ENCODE peak calls at places on chromosomes 1 and 21, in seven cellular contexts. Q is H9, F is mesenchymal stem cell, W is neuronal stem cell, A is IMR-90, V is H1, N is trophoblast cell. S is an unnamed sample.

GRCh38 chr1:79353224-79353623 is 346.7 kb upstream of the ADGRL4 start:
- DNase-seq in Q (no peak), F (peak), W (no peak), A (peak), V (no peak), N (peak), S (peak)

GRCh38 chr1:222950892-222951291 is 136.1 kb downstream of the DISP1 start:
- DNase-seq in Q (no peak), F (no peak), W (no peak), A (no peak), V (no peak), N (no peak), S (no peak)

GRCh38 chr1:152519876-152520275 is 5.6 kb downstream of the CRCT1 start:
- DNase-seq in Q (no peak), F (no peak), W (no peak), A (no peak), V (no peak), N (no peak), S (no peak)

GRCh38 chr1:27365372-27366112 is 1.2 kb downstream of the MAP3K6 start:
- DNase-seq in Q (peak), F (peak), W (peak), A (peak), V (no peak), N (peak), S (peak)

GRCh38 chr1:7929637-7930036 is 11.0 kb downstream of the TNFRSF9 start:
- DNase-seq in Q (no peak), F (no peak), W (no peak), A (no peak), V (no peak), N (no peak), S (no peak)

GRCh38 chr1:93798301-93798700 is 80.7 kb downstream of the DNTTIP2 start:
- DNase-seq in Q (no peak), F (no peak), W (no peak), A (peak), V (no peak), N (no peak), S (no peak)

GRCh38 chr21:38984568-38984967 is 178.8 kb downstream of the ETS2 start:
- DNase-seq in Q (no peak), F (no peak), W (no peak), A (no peak), V (no peak), N (no peak), S (no peak)

GRCh38 chr1:188096521-188096920 is 1267.8 kb downstream of the PLA2G4A start:
- DNase-seq in Q (no peak), F (no peak), W (no peak), A (no peak), V (no peak), N (no peak), S (no peak)

GRCh38 chr1:58035523-58035922 is 511.0 kb downstream of the OMA1 start:
- DNase-seq in Q (peak), F (no peak), W (no peak), A (no peak), V (no peak), N (peak), S (peak)

GRCh38 chr1:236509647-236510401 is 14.0 kb upstream of the LGALS8 start:
- DNase-seq in Q (no peak), F (no peak), W (no peak), A (no peak), V (no peak), N (no peak), S (peak)

GRCh38 chr1:17998889-17999288 is 108.7 kb upstream of the IGSF21 start:
- DNase-seq in Q (no peak), F (no peak), W (no peak), A (peak), V (no peak), N (peak), S (no peak)

GRCh38 chr1:14891991-14892390 is 261.6 kb upstream of the TMEM51 start:
- DNase-seq in Q (no peak), F (no peak), W (no peak), A (no peak), V (no peak), N (peak), S (no peak)

GRCh38 chr1:93083979-93084378 is 4.9 kb downstream of the MTF2 start:
- DNase-seq in Q (no peak), F (no peak), W (no peak), A (no peak), V (no peak), N (no peak), S (no peak)

GRCh38 chr1:205343431-205344009 is 13.2 kb downstream of the KLHDC8A start:
- DNase-seq in Q (peak), F (no peak), W (no peak), A (no peak), V (no peak), N (no peak), S (peak)

GRCh38 chr1:212566522-212567479 is 41.8 kb upstream of the ATF3 start:
- DNase-seq in Q (no peak), F (peak), W (no peak), A (peak), V (no peak), N (peak), S (peak)

GRCh38 chr1:56478734-56479133 is 100.6 kb downstream of the PLPP3 start:
- DNase-seq in Q (no peak), F (no peak), W (no peak), A (no peak), V (no peak), N (no peak), S (no peak)

GRCh38 chr1:54325705-54326461 is 80.3 kb downstream of the SSBP3 start:
- DNase-seq in Q (no peak), F (no peak), W (no peak), A (no peak), V (no peak), N (no peak), S (peak)

GRCh38 chr1:221987860-221988520 is 246.1 kb upstream of the DUSP10 start:
- DNase-seq in Q (no peak), F (peak), W (no peak), A (peak), V (no peak), N (peak), S (peak)

GRCh38 chr1:187092104-187092503 is 263.4 kb downstream of the PLA2G4A start:
- DNase-seq in Q (no peak), F (no peak), W (no peak), A (no peak), V (no peak), N (no peak), S (no peak)

GRCh38 chr1:98104285-98104684 is 183.5 kb upstream of the DPYD start:
- DNase-seq in Q (no peak), F (peak), W (no peak), A (peak), V (no peak), N (no peak), S (no peak)

GRCh38 chr1:153598309-153599172 is 14.4 kb downstream of the S100A16 start:
- DNase-seq in Q (peak), F (peak), W (no peak), A (peak), V (peak), N (no peak), S (peak)

GRCh38 chr1:177849130-177849529 is 120.7 kb downstream of the SEC16B start:
- DNase-seq in Q (no peak), F (no peak), W (no peak), A (peak), V (no peak), N (no peak), S (no peak)

GRCh38 chr1:1216770-1217620 is 3.0 kb upstream of the TNFRSF4 start:
- DNase-seq in Q (no peak), F (no peak), W (no peak), A (no peak), V (no peak), N (no peak), S (no peak)

GRCh38 chr1:236016782-236017400 is 48.0 kb downstream of the NID1 start:
- DNase-seq in Q (no peak), F (peak), W (no peak), A (peak), V (no peak), N (peak), S (no peak)

GRCh38 chr1:17347769-17348592 is 24.0 kb upstream of the PADI6 start:
- DNase-seq in Q (peak), F (peak), W (no peak), A (peak), V (no peak), N (peak), S (no peak)

GRCh38 chr1:21574464-21575151 is 65.4 kb downstream of the ALPL start:
- DNase-seq in Q (peak), F (peak), W (peak), A (no peak), V (peak), N (no peak), S (peak)

GRCh38 chr1:62198781-62199125 is 4.1 kb downstream of the L1TD1 start:
- DNase-seq in Q (no peak), F (no peak), W (no peak), A (no peak), V (no peak), N (peak), S (peak)

GRCh38 chr1:175419684-175420490 is 227.3 kb upstream of the KIAA0040 start:
- DNase-seq in Q (no peak), F (no peak), W (no peak), A (no peak), V (no peak), N (peak), S (no peak)

GRCh38 chr21:38221594-38221993 is 35.2 kb upstream of the KCNJ15 start:
- DNase-seq in Q (no peak), F (no peak), W (no peak), A (no peak), V (no peak), N (no peak), S (no peak)

GRCh38 chr1:119808491-119808890 is 2.8 kb downstream of the REG4 start:
- DNase-seq in Q (no peak), F (no peak), W (no peak), A (peak), V (no peak), N (no peak), S (no peak)

GRCh38 chr1:110187139-110187890 is 22.8 kb upstream of the KCNC4 start:
- DNase-seq in Q (no peak), F (no peak), W (no peak), A (no peak), V (no peak), N (peak), S (no peak)

GRCh38 chr1:9061949-9062555 is 7.4 kb downstream of the SLC2A5 start:
- DNase-seq in Q (no peak), F (no peak), W (no peak), A (no peak), V (no peak), N (no peak), S (no peak)

GRCh38 chr1:152645146-152645545 is 18.0 kb upstream of the LCE2D start:
- DNase-seq in Q (no peak), F (no peak), W (no peak), A (no peak), V (no peak), N (no peak), S (no peak)

GRCh38 chr1:151059342-151060240 is at the start of gene CDC42SE1:
- DNase-seq in Q (peak), F (peak), W (peak), A (peak), V (no peak), N (peak), S (peak)

GRCh38 chr1:1630191-1630964 is 1.6 kb upstream of the MMP23B start:
- DNase-seq in Q (peak), F (peak), W (no peak), A (no peak), V (peak), N (peak), S (peak)

DNA sequence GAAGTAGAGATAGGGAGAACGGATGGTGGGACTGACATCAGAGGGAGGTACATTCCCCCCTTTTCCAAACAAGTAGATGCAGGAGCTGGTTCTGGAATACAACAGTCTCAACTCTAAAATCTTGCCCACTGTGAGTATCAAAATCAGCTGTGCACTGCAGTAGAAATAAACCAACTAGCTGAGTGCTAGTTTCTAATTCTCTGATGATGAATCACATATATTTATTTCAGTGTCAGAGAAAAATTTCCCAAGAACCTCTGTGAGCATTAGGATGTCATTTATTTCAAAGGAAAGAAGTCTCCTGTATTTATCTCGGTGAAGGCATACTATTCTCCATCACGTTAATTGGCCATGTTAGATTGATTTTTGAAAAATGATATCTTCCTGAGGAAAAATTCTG is 67.1 kb downstream of the LHX9 start:
- DNase-seq in Q (no peak), F (no peak), W (no peak), A (peak), V (no peak), N (no peak), S (no peak)
- H4K8ac ChIP-seq in Q (no peak), F (no peak), W (no peak), A (no peak), V (no peak), N (no peak), S (no peak)

DNA sequence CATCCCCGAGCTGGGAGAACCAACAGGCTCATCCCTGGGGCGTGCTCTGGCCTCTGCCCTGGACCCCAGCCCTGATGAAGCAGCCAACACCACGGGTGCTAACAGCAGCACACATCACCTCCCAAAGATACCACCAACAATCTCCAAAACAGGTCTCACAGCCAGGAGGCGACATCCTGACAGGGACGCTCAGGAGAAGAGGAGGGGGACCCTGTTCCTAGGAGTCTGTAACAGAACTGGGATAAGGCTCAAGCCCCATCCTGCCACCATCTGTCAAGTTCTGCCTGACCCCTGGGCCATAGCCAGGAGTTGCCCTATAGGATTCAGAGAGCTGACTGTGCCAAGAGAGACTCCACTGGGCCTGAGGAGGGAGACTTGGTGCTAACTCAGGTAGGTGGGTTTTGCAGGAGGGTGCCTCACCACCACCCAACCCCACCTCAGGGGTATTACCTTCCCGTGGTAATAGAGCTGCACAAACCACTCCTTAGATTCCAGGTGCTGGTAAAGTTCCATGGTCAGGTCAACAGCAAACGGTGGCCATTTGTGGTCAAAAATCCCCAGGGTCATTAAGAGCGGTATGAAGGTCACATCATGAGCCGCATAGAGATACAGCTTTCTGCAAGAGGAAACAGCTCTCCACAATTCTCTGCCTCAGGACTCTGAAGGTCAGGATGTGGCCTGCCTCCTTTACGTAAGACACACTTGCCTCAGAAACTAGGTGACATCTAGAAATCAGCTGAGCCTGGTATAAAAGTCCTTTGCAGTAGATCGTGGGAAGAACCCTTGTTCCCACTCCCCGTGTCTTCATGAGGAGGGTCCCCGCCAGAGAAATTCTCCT is 22.3 kb downstream of the ACP6 start:
- DNase-seq in Q (no peak), F (no peak), W (no peak), A (no peak), V (no peak), N (no peak), S (no peak)
- H3K18ac ChIP-seq in Q (no peak), F (no peak), W (peak), A (no peak), V (no peak), N (no peak), S (no peak)

GRCh38 chr1:45943185-45943584 is 139.8 kb downstream of the MAST2 start:
- DNase-seq in Q (no peak), F (no peak), W (no peak), A (no peak), V (no peak), N (no peak), S (no peak)

GRCh38 chr1:45942411-45942810 is 139.0 kb downstream of the MAST2 start:
- DNase-seq in Q (no peak), F (no peak), W (no peak), A (no peak), V (no peak), N (no peak), S (no peak)

GRCh38 chr1:45945426-45945825 is 142.0 kb downstream of the MAST2 start:
- DNase-seq in Q (no peak), F (peak), W (no peak), A (peak), V (no peak), N (no peak), S (no peak)
- H4K8ac ChIP-seq in Q (no peak), F (no peak), W (no peak), A (no peak), V (no peak), N (no peak), S (no peak)

GRCh38 chr1:29789221-29789909 is 553.0 kb downstream of the PTPRU start:
- DNase-seq in Q (no peak), F (no peak), W (no peak), A (peak), V (no peak), N (no peak), S (no peak)
- H3K18ac ChIP-seq in Q (no peak), F (no peak), W (peak), A (no peak), V (no peak), N (no peak), S (no peak)

DNA sequence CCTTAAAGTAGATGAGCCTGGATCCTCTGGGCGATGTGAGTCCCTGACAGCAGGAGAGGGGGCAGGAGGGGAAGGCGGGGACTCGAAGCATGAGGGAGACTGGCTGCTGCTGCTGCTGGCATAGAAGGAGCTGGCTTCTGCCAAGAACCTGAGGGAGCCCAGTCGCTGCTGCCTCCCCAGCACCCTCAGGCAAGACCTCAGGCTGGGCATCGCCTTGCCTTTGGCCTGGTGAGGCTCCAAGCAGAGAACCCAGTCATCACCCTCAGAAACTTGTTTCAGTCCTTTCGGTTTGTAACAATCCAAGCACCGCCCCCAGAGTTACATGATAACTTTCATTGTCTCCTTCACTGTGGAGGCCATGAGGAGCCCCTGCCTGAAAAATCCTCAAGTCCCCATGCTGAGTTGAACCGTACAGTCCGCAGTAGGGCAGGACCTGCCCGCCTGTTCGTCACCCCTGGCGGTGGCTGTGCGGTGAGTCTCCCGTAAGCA is 38.8 kb downstream of the POFUT2 start:
- DNase-seq in Q (peak), F (no peak), W (no peak), A (peak), V (no peak), N (no peak), S (peak)
- H4K8ac ChIP-seq in Q (no peak), F (no peak), W (no peak), A (no peak), V (no peak), N (no peak), S (no peak)

GRCh38 chr1:232398823-232399222 is 231.1 kb downstream of the SIPA1L2 start:
- DNase-seq in Q (peak), F (no peak), W (no peak), A (no peak), V (no peak), N (no peak), S (no peak)
- H3K18ac ChIP-seq in Q (no peak), F (no peak), W (no peak), A (no peak), V (no peak), N (no peak), S (no peak)

GRCh38 chr21:26759731-26760130 is 85.5 kb downstream of the ADAMTS1 start:
- DNase-seq in Q (no peak), F (no peak), W (no peak), A (no peak), V (no peak), N (peak), S (no peak)
- H4K8ac ChIP-seq in Q (no peak), F (no peak), W (no peak), A (no peak), V (no peak), N (no peak), S (no peak)